ENCODE peak calls at places on chromosomes 16 and 17, in nine cellular contexts. One of them, this sample, is unnamed.

GRCh38 chr16:51133691-51134090 is 17.4 kb downstream of the SALL1 start:
- DNase-seq in A549: no peak
- DNase-seq in HepG2: no peak
- DNase-seq in HCT116: no peak
- DNase-seq in SK-N-SH: no peak
- DNase-seq in GM12878: no peak
- DNase-seq in K562: no peak
- DNase-seq in H1: peak
- DNase-seq in endothelial cell of umbilical vein: no peak
- DNase-seq in this sample: no peak

GRCh38 chr16:59527206-59527997 is 793.3 kb upstream of the GOT2 start:
- DNase-seq in A549: peak
- DNase-seq in HepG2: no peak
- DNase-seq in HCT116: no peak
- DNase-seq in SK-N-SH: no peak
- DNase-seq in GM12878: no peak
- DNase-seq in K562: no peak
- DNase-seq in H1: no peak
- DNase-seq in endothelial cell of umbilical vein: no peak
- DNase-seq in this sample: no peak

GRCh38 chr16:11256657-11257130 is 690 bp upstream of the SOCS1 start:
- DNase-seq in A549: peak
- DNase-seq in HepG2: no peak
- DNase-seq in HCT116: no peak
- DNase-seq in SK-N-SH: peak
- DNase-seq in GM12878: no peak
- DNase-seq in K562: peak
- DNase-seq in H1: no peak
- DNase-seq in endothelial cell of umbilical vein: no peak
- DNase-seq in this sample: no peak

GRCh38 chr17:14803781-14804180 is 461.3 kb downstream of the PMP22 start:
- DNase-seq in A549: no peak
- DNase-seq in HepG2: no peak
- DNase-seq in HCT116: no peak
- DNase-seq in SK-N-SH: no peak
- DNase-seq in GM12878: no peak
- DNase-seq in K562: no peak
- DNase-seq in H1: no peak
- DNase-seq in endothelial cell of umbilical vein: no peak
- DNase-seq in this sample: no peak

GRCh38 chr17:44001461-44001920 is 2.9 kb upstream of the NAGS start:
- DNase-seq in A549: no peak
- DNase-seq in HepG2: peak
- DNase-seq in HCT116: no peak
- DNase-seq in SK-N-SH: no peak
- DNase-seq in GM12878: no peak
- DNase-seq in K562: no peak
- DNase-seq in H1: no peak
- DNase-seq in endothelial cell of umbilical vein: no peak
- DNase-seq in this sample: no peak

GRCh38 chr17:66542183-66542966 is 240.0 kb downstream of the PRKCA start:
- DNase-seq in A549: no peak
- DNase-seq in HepG2: no peak
- DNase-seq in HCT116: no peak
- DNase-seq in SK-N-SH: peak
- DNase-seq in GM12878: peak
- DNase-seq in K562: peak
- DNase-seq in H1: no peak
- DNase-seq in endothelial cell of umbilical vein: no peak
- DNase-seq in this sample: peak

GRCh38 chr16:24497405-24497804 is 42.0 kb upstream of the RBBP6 start:
- DNase-seq in A549: no peak
- DNase-seq in HepG2: no peak
- DNase-seq in HCT116: no peak
- DNase-seq in SK-N-SH: no peak
- DNase-seq in GM12878: no peak
- DNase-seq in K562: no peak
- DNase-seq in H1: no peak
- DNase-seq in endothelial cell of umbilical vein: no peak
- DNase-seq in this sample: no peak

GRCh38 chr16:78775161-78775561 is 675.7 kb downstream of the WWOX start:
- DNase-seq in A549: no peak
- DNase-seq in HepG2: no peak
- DNase-seq in HCT116: no peak
- DNase-seq in SK-N-SH: no peak
- DNase-seq in GM12878: no peak
- DNase-seq in K562: no peak
- DNase-seq in H1: no peak
- DNase-seq in endothelial cell of umbilical vein: no peak
- DNase-seq in this sample: no peak

GRCh38 chr16:87384162-87384999 is 805 bp upstream of the FBXO31 start:
- DNase-seq in A549: peak
- DNase-seq in HepG2: peak
- DNase-seq in HCT116: no peak
- DNase-seq in SK-N-SH: peak
- DNase-seq in GM12878: no peak
- DNase-seq in K562: no peak
- DNase-seq in H1: no peak
- DNase-seq in endothelial cell of umbilical vein: no peak
- DNase-seq in this sample: peak

GRCh38 chr17:73551756-73552155 is 92.5 kb downstream of the SDK2 start:
- DNase-seq in A549: no peak
- DNase-seq in HepG2: no peak
- DNase-seq in HCT116: peak
- DNase-seq in SK-N-SH: no peak
- DNase-seq in GM12878: no peak
- DNase-seq in K562: no peak
- DNase-seq in H1: no peak
- DNase-seq in endothelial cell of umbilical vein: no peak
- DNase-seq in this sample: no peak

GRCh38 chr16:2209258-2210008 is 1.2 kb downstream of the BRICD5 start:
- DNase-seq in A549: no peak
- DNase-seq in HepG2: no peak
- DNase-seq in HCT116: no peak
- DNase-seq in SK-N-SH: no peak
- DNase-seq in GM12878: no peak
- DNase-seq in K562: peak
- DNase-seq in H1: no peak
- DNase-seq in endothelial cell of umbilical vein: no peak
- DNase-seq in this sample: no peak

GRCh38 chr17:78879679-78880186 is 23.3 kb downstream of the CEP295NL start:
- DNase-seq in A549: no peak
- DNase-seq in HepG2: no peak
- DNase-seq in HCT116: no peak
- DNase-seq in SK-N-SH: peak
- DNase-seq in GM12878: no peak
- DNase-seq in K562: peak
- DNase-seq in H1: no peak
- DNase-seq in endothelial cell of umbilical vein: peak
- DNase-seq in this sample: no peak

GRCh38 chr17:38809828-38810227 is 10.5 kb upstream of the PIP4K2B start:
- DNase-seq in A549: no peak
- DNase-seq in HepG2: no peak
- DNase-seq in HCT116: no peak
- DNase-seq in SK-N-SH: no peak
- DNase-seq in GM12878: no peak
- DNase-seq in K562: no peak
- DNase-seq in H1: no peak
- DNase-seq in endothelial cell of umbilical vein: no peak
- DNase-seq in this sample: no peak

GRCh38 chr17:57527437-57528083 is 217.5 kb downstream of the CCDC182 start:
- DNase-seq in A549: no peak
- DNase-seq in HepG2: no peak
- DNase-seq in HCT116: no peak
- DNase-seq in SK-N-SH: no peak
- DNase-seq in GM12878: no peak
- DNase-seq in K562: no peak
- DNase-seq in H1: no peak
- DNase-seq in endothelial cell of umbilical vein: no peak
- DNase-seq in this sample: no peak

GRCh38 chr17:49890077-49890821 is 42.4 kb upstream of the TAC4 start:
- DNase-seq in A549: no peak
- DNase-seq in HepG2: no peak
- DNase-seq in HCT116: no peak
- DNase-seq in SK-N-SH: no peak
- DNase-seq in GM12878: no peak
- DNase-seq in K562: no peak
- DNase-seq in H1: peak
- DNase-seq in endothelial cell of umbilical vein: no peak
- DNase-seq in this sample: peak

GRCh38 chr17:36727577-36727976 is 126.2 kb downstream of the MRM1 start:
- DNase-seq in A549: no peak
- DNase-seq in HepG2: no peak
- DNase-seq in HCT116: no peak
- DNase-seq in SK-N-SH: peak
- DNase-seq in GM12878: no peak
- DNase-seq in K562: peak
- DNase-seq in H1: no peak
- DNase-seq in endothelial cell of umbilical vein: no peak
- DNase-seq in this sample: no peak

GRCh38 chr17:67080804-67081203 is 36.5 kb downstream of the CACNG1 start:
- DNase-seq in A549: no peak
- DNase-seq in HepG2: no peak
- DNase-seq in HCT116: no peak
- DNase-seq in SK-N-SH: no peak
- DNase-seq in GM12878: peak
- DNase-seq in K562: no peak
- DNase-seq in H1: no peak
- DNase-seq in endothelial cell of umbilical vein: no peak
- DNase-seq in this sample: no peak

GRCh38 chr16:24991349-24991748 is 23.8 kb downstream of the ARHGAP17 start:
- DNase-seq in A549: no peak
- DNase-seq in HepG2: peak
- DNase-seq in HCT116: no peak
- DNase-seq in SK-N-SH: no peak
- DNase-seq in GM12878: no peak
- DNase-seq in K562: no peak
- DNase-seq in H1: no peak
- DNase-seq in endothelial cell of umbilical vein: peak
- DNase-seq in this sample: no peak

GRCh38 chr16:8370374-8371015 is 219.8 kb downstream of the TMEM114 start:
- DNase-seq in A549: no peak
- DNase-seq in HepG2: peak
- DNase-seq in HCT116: no peak
- DNase-seq in SK-N-SH: no peak
- DNase-seq in GM12878: no peak
- DNase-seq in K562: peak
- DNase-seq in H1: no peak
- DNase-seq in endothelial cell of umbilical vein: no peak
- DNase-seq in this sample: peak

GRCh38 chr17:78112508-78113471 is 15.8 kb downstream of the TMC6 start:
- DNase-seq in A549: peak
- DNase-seq in HepG2: peak
- DNase-seq in HCT116: peak
- DNase-seq in SK-N-SH: peak
- DNase-seq in GM12878: no peak
- DNase-seq in K562: peak
- DNase-seq in H1: peak
- DNase-seq in endothelial cell of umbilical vein: peak
- DNase-seq in this sample: peak

GRCh38 chr17:55717432-55717831 is 5.2 kb downstream of the TMEM100 start:
- DNase-seq in A549: no peak
- DNase-seq in HepG2: no peak
- DNase-seq in HCT116: no peak
- DNase-seq in SK-N-SH: no peak
- DNase-seq in GM12878: no peak
- DNase-seq in K562: no peak
- DNase-seq in H1: no peak
- DNase-seq in endothelial cell of umbilical vein: no peak
- DNase-seq in this sample: no peak

GRCh38 chr17:44987883-44988195 is 19.7 kb upstream of the C1QL1 start:
- DNase-seq in A549: no peak
- DNase-seq in HepG2: no peak
- DNase-seq in HCT116: no peak
- DNase-seq in SK-N-SH: no peak
- DNase-seq in GM12878: no peak
- DNase-seq in K562: no peak
- DNase-seq in H1: peak
- DNase-seq in endothelial cell of umbilical vein: no peak
- DNase-seq in this sample: no peak

DNA sequence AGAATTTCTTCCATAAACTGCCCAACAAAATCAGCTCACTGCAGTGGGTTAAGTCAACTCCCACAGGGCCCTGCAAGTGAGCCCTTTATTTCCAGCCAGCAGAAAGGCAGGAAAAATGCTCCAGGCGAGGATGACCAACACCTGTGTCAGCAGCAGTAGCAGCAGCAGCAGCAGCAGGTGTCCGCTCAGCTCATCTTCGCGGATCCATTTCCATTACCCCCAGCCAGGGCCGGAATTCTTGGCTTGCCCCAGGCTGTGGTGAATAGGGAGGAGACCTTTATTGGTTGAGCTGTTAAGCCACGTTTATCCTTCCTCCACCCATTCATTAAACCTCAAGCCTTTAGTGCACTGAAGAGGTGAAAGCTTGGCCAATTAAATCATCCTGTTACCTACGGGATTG is 46.2 kb downstream of the MARCHF10 start:
- DNase-seq in A549: no peak
- DNase-seq in HepG2: no peak
- DNase-seq in HCT116: no peak
- DNase-seq in SK-N-SH: no peak
- DNase-seq in GM12878: no peak
- DNase-seq in K562: no peak
- DNase-seq in H1: peak
- DNase-seq in endothelial cell of umbilical vein: no peak
- DNase-seq in this sample: no peak
- H3K4me3 ChIP-seq in A549: no peak
- H3K4me3 ChIP-seq in HepG2: no peak
- H3K4me3 ChIP-seq in HCT116: no peak
- H3K4me3 ChIP-seq in SK-N-SH: no peak
- H3K4me3 ChIP-seq in GM12878: no peak
- H3K4me3 ChIP-seq in K562: no peak
- H3K4me3 ChIP-seq in H1: no peak
- H3K4me3 ChIP-seq in endothelial cell of umbilical vein: no peak
- H3K4me3 ChIP-seq in this sample: no peak

GRCh38 chr17:4554997-4555799 is at the start of gene MYBBP1A:
- DNase-seq in A549: peak
- DNase-seq in HepG2: peak
- DNase-seq in HCT116: peak
- DNase-seq in SK-N-SH: peak
- DNase-seq in GM12878: peak
- DNase-seq in K562: peak
- DNase-seq in H1: peak
- DNase-seq in endothelial cell of umbilical vein: peak
- DNase-seq in this sample: peak
- TF ChIP-seq CTCF in A549: no peak
- TF ChIP-seq CTCF in HepG2: peak
- TF ChIP-seq CTCF in HCT116: peak
- TF ChIP-seq CTCF in SK-N-SH: peak
- TF ChIP-seq CTCF in GM12878: no peak
- TF ChIP-seq CTCF in K562: peak
- TF ChIP-seq CTCF in H1: no peak
- TF ChIP-seq CTCF in endothelial cell of umbilical vein: peak
- TF ChIP-seq CTCF in this sample: no peak

GRCh38 chr17:13346081-13346533 is 255.6 kb downstream of the HS3ST3A1 start:
- DNase-seq in A549: no peak
- DNase-seq in HepG2: no peak
- DNase-seq in HCT116: no peak
- DNase-seq in SK-N-SH: no peak
- DNase-seq in GM12878: no peak
- DNase-seq in K562: peak
- DNase-seq in H1: no peak
- DNase-seq in endothelial cell of umbilical vein: no peak
- DNase-seq in this sample: peak
- TF ChIP-seq MAX in A549: no peak
- TF ChIP-seq MAX in HepG2: no peak
- TF ChIP-seq MAX in HCT116: no peak
- TF ChIP-seq MAX in SK-N-SH: no peak
- TF ChIP-seq MAX in GM12878: no peak
- TF ChIP-seq MAX in K562: no peak
- TF ChIP-seq MAX in H1: no peak
- TF ChIP-seq MAX in endothelial cell of umbilical vein: no peak
- TF ChIP-seq MAX in this sample: no peak

GRCh38 chr16:963913-964695 is 6.7 kb downstream of the LMF1 start:
- DNase-seq in A549: no peak
- DNase-seq in HepG2: no peak
- DNase-seq in HCT116: no peak
- DNase-seq in SK-N-SH: no peak
- DNase-seq in GM12878: no peak
- DNase-seq in K562: no peak
- DNase-seq in H1: no peak
- DNase-seq in endothelial cell of umbilical vein: peak
- DNase-seq in this sample: peak
- H3K4me3 ChIP-seq in A549: no peak
- H3K4me3 ChIP-seq in HepG2: no peak
- H3K4me3 ChIP-seq in HCT116: no peak
- H3K4me3 ChIP-seq in SK-N-SH: no peak
- H3K4me3 ChIP-seq in GM12878: no peak
- H3K4me3 ChIP-seq in K562: no peak
- H3K4me3 ChIP-seq in H1: no peak
- H3K4me3 ChIP-seq in endothelial cell of umbilical vein: no peak
- H3K4me3 ChIP-seq in this sample: no peak

This sample was measured in NB4.